ENCODE peak calls at places on chromosomes 1 and 21, in ten cellular contexts. F is pancreas, K is ovary, I is psoas muscle, A is IMR-90, X is heart left ventricle, R is mesendoderm, C is OCI-LY7, Y is tibial artery, J is cardiac muscle cell. U is an unnamed sample. For H3K4me1, the result is how much of the 10 kb centered on the place peaks cover.

GRCh38 chr1:13996334-13996733 is 296.3 kb downstream of the PRDM2 start:
- DNase-seq in J (no peak), Y (no peak), C (no peak), X (no peak), K (no peak), F (no peak), A (no peak), R (no peak), I (no peak), U (no peak)

GRCh38 chr1:56578963-56579875 is at the start of gene PLPP3:
- DNase-seq in F (peak), K (peak), J (peak), I (peak), A (peak), R (peak), Y (peak), C (peak), X (peak), U (peak)

GRCh38 chr1:34332996-34333395 is 156.3 kb downstream of the C1orf94 start:
- DNase-seq in X (no peak), A (no peak), Y (no peak), F (no peak), C (no peak), K (no peak), R (no peak), I (no peak), J (no peak), U (no peak)

GRCh38 chr1:180173451-180173850 is 18.8 kb downstream of the QSOX1 start:
- DNase-seq in J (no peak), R (no peak), Y (no peak), F (no peak), X (no peak), C (no peak), I (no peak), K (no peak), A (no peak), U (no peak)

GRCh38 chr1:216183007-216183406 is 240.2 kb downstream of the USH2A start:
- DNase-seq in X (no peak), I (no peak), F (no peak), R (peak), K (no peak), A (peak), J (no peak), Y (no peak), C (no peak), U (peak)

GRCh38 chr1:27562021-27562420 is 41.9 kb downstream of the AHDC1 start:
- DNase-seq in Y (no peak), X (no peak), A (no peak), R (no peak), C (no peak), F (no peak), J (no peak), K (peak), I (no peak), U (no peak)

GRCh38 chr1:83929184-83929583 is 69.7 kb downstream of the TTLL7 start:
- DNase-seq in J (peak), Y (peak), A (peak), I (no peak), C (no peak), R (no peak), K (no peak), F (no peak), X (no peak), U (no peak)

GRCh38 chr1:35350872-35351271 is 82.4 kb downstream of the ZMYM4 start:
- DNase-seq in A (no peak), I (no peak), C (no peak), F (no peak), R (no peak), K (no peak), X (peak), Y (no peak), J (no peak), U (no peak)

GRCh38 chr21:43921602-43921978 is 56.6 kb downstream of the AGPAT3 start:
- DNase-seq in J (no peak), K (no peak), I (no peak), X (no peak), R (no peak), F (no peak), C (no peak), Y (no peak), A (no peak), U (no peak)

GRCh38 chr1:205680073-205680851 is at the start of gene SLC45A3:
- DNase-seq in X (no peak), R (no peak), J (no peak), I (peak), Y (no peak), A (no peak), C (peak), K (peak), F (no peak), U (peak)

GRCh38 chr1:205677152-205677551 is 3.2 kb downstream of the SLC45A3 start:
- DNase-seq in C (no peak), K (no peak), A (no peak), Y (no peak), X (no peak), R (no peak), F (no peak), J (no peak), I (no peak), U (no peak)

GRCh38 chr1:205676597-205676996 is 3.7 kb downstream of the SLC45A3 start:
- DNase-seq in J (no peak), C (no peak), Y (no peak), X (no peak), F (no peak), I (no peak), R (no peak), K (no peak), A (no peak), U (no peak)

GRCh38 chr1:205676002-205676401 is 4.3 kb downstream of the SLC45A3 start:
- DNase-seq in K (no peak), F (no peak), A (no peak), J (no peak), R (no peak), C (no peak), Y (no peak), I (no peak), X (no peak), U (no peak)

DNA sequence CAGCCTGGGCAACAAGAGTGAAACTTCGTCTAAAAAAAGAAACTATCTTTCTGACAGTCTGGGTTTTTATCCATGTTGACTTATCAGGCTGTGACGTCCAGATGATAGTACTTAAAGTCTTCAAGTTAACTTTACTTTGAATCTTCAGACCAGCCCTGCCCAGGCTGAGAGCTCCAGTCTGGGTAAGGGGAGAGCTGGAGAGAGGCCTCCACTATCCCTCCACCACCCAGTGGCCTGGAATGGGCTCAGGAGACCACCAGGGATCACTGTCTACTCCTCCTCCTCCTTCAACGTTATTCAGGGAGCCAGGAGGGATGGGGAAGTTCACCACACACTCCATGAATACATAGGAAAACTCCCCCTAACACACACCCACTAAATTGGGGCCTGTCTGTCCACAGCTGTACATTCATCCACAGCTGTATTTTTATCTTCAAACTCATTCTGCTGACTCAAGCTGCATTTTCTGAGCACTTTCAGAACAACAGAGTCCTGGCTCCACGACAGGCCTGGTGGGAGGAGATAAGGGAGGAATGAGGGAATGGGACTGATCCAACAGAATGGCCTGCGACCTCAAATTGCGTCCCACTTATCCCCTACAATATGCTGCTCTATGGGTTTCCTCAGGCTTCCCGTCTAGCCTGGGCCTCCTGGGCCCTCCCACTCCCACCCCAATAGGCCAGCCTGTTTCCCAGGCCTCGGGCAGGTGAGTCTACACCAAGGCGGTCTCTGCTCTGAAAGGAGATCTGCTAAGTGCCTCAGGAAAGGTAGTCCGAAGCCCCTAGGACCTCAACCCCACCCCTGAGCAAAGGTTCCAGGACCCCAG is 1.8 kb downstream of the SLC45A3 start:
- DNase-seq in R (no peak), C (no peak), A (peak), X (peak), I (no peak), F (no peak), K (peak), Y (no peak), J (peak), U (no peak)
- H3K4me3 ChIP-seq in R (no peak), C (peak), A (no peak), X (peak), I (peak), F (no peak), K (peak), Y (peak), J (no peak), U (no peak)

GRCh38 chr1:42951588-42951987 is 7.1 kb downstream of the SLC2A1 start:
- DNase-seq in C (no peak), I (no peak), X (no peak), A (no peak), F (no peak), K (no peak), R (no peak), Y (no peak), J (no peak), U (no peak)
- H3K4me1 ChIP-seq in C (half or more), I (under half), X (under half), A (half or more), F (under half), K (under half), R (under half), Y (half or more), J (half or more), U (half or more)

GRCh38 chr1:196609114-196609737 is 986 bp upstream of the KCNT2 start:
- DNase-seq in R (peak), F (no peak), A (peak), J (no peak), X (no peak), C (no peak), I (no peak), K (no peak), Y (peak), U (no peak)
- H3K4me3 ChIP-seq in R (peak), F (peak), A (peak), J (peak), X (peak), C (no peak), I (peak), K (peak), Y (peak), U (peak)

GRCh38 chr1:33096358-33097005 is 15.5 kb downstream of the AZIN2 start:
- DNase-seq in J (peak), A (peak), X (no peak), R (no peak), C (no peak), F (no peak), Y (no peak), I (no peak), K (no peak), U (no peak)

GRCh38 chr1:33092438-33092837 is 11.5 kb downstream of the AZIN2 start:
- DNase-seq in F (no peak), J (no peak), Y (no peak), I (no peak), A (no peak), R (peak), C (no peak), X (no peak), K (no peak), U (peak)

GRCh38 chr1:33094486-33094885 is 13.5 kb downstream of the AZIN2 start:
- DNase-seq in A (no peak), I (no peak), X (no peak), J (no peak), R (no peak), C (no peak), F (no peak), Y (no peak), K (no peak), U (no peak)

GRCh38 chr1:33094971-33095604 is 14.1 kb downstream of the AZIN2 start:
- DNase-seq in Y (peak), K (peak), I (no peak), F (peak), A (peak), J (peak), R (peak), C (peak), X (peak), U (peak)

GRCh38 chr1:33093004-33093403 is 12.1 kb downstream of the AZIN2 start:
- DNase-seq in Y (no peak), J (no peak), F (no peak), R (peak), I (no peak), A (no peak), K (no peak), C (no peak), X (no peak), U (peak)
- H3K4me1 ChIP-seq in Y (under half), J (under half), F (under half), R (under half), I (under half), A (under half), K (under half), C (under half), X (under half), U (under half)